ENCODE peak calls at places on chromosomes 2 and 18, in six cellular contexts. K is neural progenitor cell, A is IMR-90, Z is heart right ventricle, B is breast epithelium, S is GM23248. J is an unnamed sample. For H3K27me3 and H3K9me3, the result is how much of the 10 kb centered on the place peaks cover.

GRCh38 chr2:55268288-55268906 is 634 bp downstream of the MTIF2 start:
- DNase-seq in K (peak), A (no peak), Z (no peak), B (no peak), S (no peak), J (no peak)

GRCh38 chr2:62200868-62201267 is 5.0 kb downstream of the B3GNT2 start:
- DNase-seq in K (no peak), A (no peak), Z (no peak), B (no peak), S (no peak), J (no peak)

GRCh38 chr2:6148887-6149286 is 456.7 kb downstream of the SOX11 start:
- DNase-seq in K (no peak), A (peak), Z (no peak), B (no peak), S (peak), J (no peak)

GRCh38 chr2:109528811-109529501 is 84.8 kb downstream of the SEPTIN10 start:
- DNase-seq in K (no peak), A (no peak), Z (no peak), B (peak), S (no peak), J (no peak)

GRCh38 chr2:186590538-186591441 is 934 bp downstream of the ITGAV start:
- DNase-seq in K (peak), A (peak), Z (peak), B (no peak), S (peak), J (no peak)

GRCh38 chr18:63273170-63273925 is 46.2 kb downstream of the BCL2 start:
- DNase-seq in K (no peak), A (no peak), Z (no peak), B (no peak), S (no peak), J (no peak)

GRCh38 chr2:95062247-95062646 is 36.7 kb downstream of the MAL start:
- DNase-seq in K (no peak), A (no peak), Z (no peak), B (no peak), S (no peak), J (no peak)

GRCh38 chr2:120685403-120686297 is 50.0 kb upstream of the GLI2 start:
- DNase-seq in K (no peak), A (no peak), Z (no peak), B (no peak), S (peak), J (no peak)

GRCh38 chr2:763766-764525 is 86.7 kb upstream of the TMEM18 start:
- DNase-seq in K (no peak), A (no peak), Z (no peak), B (no peak), S (peak), J (peak)

GRCh38 chr2:68126561-68126960 is 31.1 kb upstream of the PNO1 start:
- DNase-seq in K (no peak), A (no peak), Z (no peak), B (no peak), S (no peak), J (no peak)

GRCh38 chr2:155975734-155976133 is 356.8 kb downstream of the NR4A2 start:
- DNase-seq in K (peak), A (no peak), Z (no peak), B (no peak), S (no peak), J (no peak)

GRCh38 chr18:33706391-33706790 is 128.4 kb downstream of the ASXL3 start:
- DNase-seq in K (no peak), A (peak), Z (no peak), B (no peak), S (no peak), J (no peak)

GRCh38 chr2:54054271-54054670 is 61.1 kb upstream of the ACYP2 start:
- DNase-seq in K (no peak), A (no peak), Z (no peak), B (no peak), S (no peak), J (no peak)

GRCh38 chr2:79640001-79640400 is 127.2 kb downstream of the CTNNA2 start:
- DNase-seq in K (peak), A (no peak), Z (no peak), B (no peak), S (no peak), J (no peak)

GRCh38 chr18:79278896-79279295 is 116.8 kb upstream of the NFATC1 start:
- DNase-seq in K (no peak), A (no peak), Z (no peak), B (no peak), S (no peak), J (no peak)

GRCh38 chr2:26088038-26088643 is 54.3 kb downstream of the RAB10 start:
- DNase-seq in K (peak), A (peak), Z (no peak), B (no peak), S (peak), J (no peak)

GRCh38 chr2:27303093-27304025 is 4.9 kb downstream of the UCN start:
- DNase-seq in K (peak), A (peak), Z (peak), B (no peak), S (peak), J (peak)

GRCh38 chr2:21781962-21782361 is 658.2 kb downstream of the TDRD15 start:
- DNase-seq in K (no peak), A (no peak), Z (no peak), B (no peak), S (no peak), J (no peak)

GRCh38 chr2:100991404-100991773 is 10.7 kb upstream of the RPL31 start:
- DNase-seq in K (no peak), A (no peak), Z (no peak), B (no peak), S (no peak), J (no peak)

GRCh38 chr2:85273732-85274731 is 53.8 kb downstream of the TGOLN2 start:
- DNase-seq in K (no peak), A (peak), Z (no peak), B (no peak), S (peak), J (peak)

GRCh38 chr2:98911376-98912154 is 24.5 kb downstream of the CRACDL start:
- DNase-seq in K (no peak), A (peak), Z (no peak), B (no peak), S (peak), J (no peak)

GRCh38 chr2:207828361-207829057 is 58.8 kb upstream of the FZD5 start:
- DNase-seq in K (no peak), A (peak), Z (no peak), B (no peak), S (no peak), J (no peak)

GRCh38 chr18:51582551-51582950 is 385.1 kb upstream of the MEX3C start:
- DNase-seq in K (no peak), A (no peak), Z (no peak), B (no peak), S (no peak), J (peak)

GRCh38 chr2:240820014-240820606 is at the start of gene KIF1A:
- DNase-seq in K (peak), A (no peak), Z (no peak), B (no peak), S (no peak), J (peak)

GRCh38 chr18:54679318-54680149 is 88.5 kb downstream of the DYNAP start:
- DNase-seq in K (peak), A (peak), Z (peak), B (no peak), S (peak), J (no peak)

GRCh38 chr2:241895427-241895731 is 25.9 kb downstream of the RTP5 start:
- DNase-seq in K (no peak), A (no peak), Z (no peak), B (peak), S (no peak), J (no peak)

GRCh38 chr2:71157124-71157802 is 26.8 kb downstream of the MPHOSPH10 start:
- DNase-seq in K (peak), A (peak), Z (peak), B (no peak), S (peak), J (peak)

GRCh38 chr2:44295636-44296359 is 20.5 kb downstream of the SLC3A1 start:
- DNase-seq in K (peak), A (no peak), Z (no peak), B (no peak), S (no peak), J (no peak)

GRCh38 chr2:105181282-105181681 is 60.3 kb upstream of the GPR45 start:
- DNase-seq in K (no peak), A (no peak), Z (no peak), B (no peak), S (no peak), J (no peak)

GRCh38 chr18:34659579-34660517 is 50.2 kb upstream of the DTNA start:
- DNase-seq in K (peak), A (peak), Z (peak), B (peak), S (peak), J (peak)

GRCh38 chr2:107437807-107438206 is 388.9 kb upstream of the RGPD4 start:
- DNase-seq in K (no peak), A (no peak), Z (no peak), B (no peak), S (no peak), J (no peak)

GRCh38 chr18:56562479-56562878 is 75.9 kb downstream of the TXNL1 start:
- DNase-seq in K (no peak), A (no peak), Z (no peak), B (no peak), S (no peak), J (no peak)

GRCh38 chr18:69795785-69796184 is 151.9 kb downstream of the CD226 start:
- DNase-seq in K (peak), A (peak), Z (no peak), B (no peak), S (peak), J (peak)

GRCh38 chr2:67503066-67503795 is 106.1 kb downstream of the ETAA1 start:
- DNase-seq in K (no peak), A (peak), Z (no peak), B (no peak), S (peak), J (peak)

GRCh38 chr2:218896501-218897393 is 16.1 kb downstream of the WNT10A start:
- DNase-seq in K (peak), A (peak), Z (no peak), B (no peak), S (no peak), J (no peak)

GRCh38 chr2:172931923-172932520 is 143.6 kb upstream of the MAP3K20 start:
- DNase-seq in K (peak), A (peak), Z (peak), B (no peak), S (peak), J (no peak)
- H3K4me3 ChIP-seq in K (no peak), A (no peak), Z (peak), B (no peak), S (no peak), J (no peak)

GRCh38 chr2:3102915-3103569 is 274.6 kb downstream of the EIPR1 start:
- DNase-seq in K (no peak), A (no peak), Z (no peak), B (no peak), S (no peak), J (no peak)
- H3K27me3 ChIP-seq in K (under half), A (under half), Z (under half), B (under half), S (under half), J (under half)

GRCh38 chr2:203732953-203733510 is 26.6 kb downstream of the CD28 start:
- DNase-seq in K (no peak), A (no peak), Z (no peak), B (no peak), S (no peak), J (no peak)
- H3K9me3 ChIP-seq in K (under half), A (under half), Z (under half), B (under half), S (under half), J (under half)

DNA sequence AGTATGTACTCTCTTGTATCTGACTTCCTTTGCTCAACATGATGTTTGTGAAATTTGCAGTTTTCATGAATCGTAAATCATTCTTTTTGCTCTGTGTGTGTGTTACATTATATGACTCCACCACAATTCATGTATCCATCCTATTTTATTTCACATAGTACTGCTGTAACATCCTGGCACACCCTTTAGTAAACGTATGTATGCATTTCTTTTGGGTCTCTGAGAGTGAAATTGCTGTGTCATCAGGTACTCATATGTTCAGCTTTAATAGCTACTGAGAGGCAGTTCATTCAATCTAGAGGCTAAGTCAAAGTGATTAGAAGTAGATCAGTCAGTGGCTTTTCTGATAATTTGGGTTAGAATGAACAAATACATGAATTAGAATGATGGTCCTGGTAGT is 118.8 kb downstream of the ESCO1 start:
- DNase-seq in K (no peak), A (no peak), Z (no peak), B (no peak), S (no peak), J (no peak)
- H3K4me3 ChIP-seq in K (no peak), A (no peak), Z (no peak), B (no peak), S (no peak), J (no peak)

DNA sequence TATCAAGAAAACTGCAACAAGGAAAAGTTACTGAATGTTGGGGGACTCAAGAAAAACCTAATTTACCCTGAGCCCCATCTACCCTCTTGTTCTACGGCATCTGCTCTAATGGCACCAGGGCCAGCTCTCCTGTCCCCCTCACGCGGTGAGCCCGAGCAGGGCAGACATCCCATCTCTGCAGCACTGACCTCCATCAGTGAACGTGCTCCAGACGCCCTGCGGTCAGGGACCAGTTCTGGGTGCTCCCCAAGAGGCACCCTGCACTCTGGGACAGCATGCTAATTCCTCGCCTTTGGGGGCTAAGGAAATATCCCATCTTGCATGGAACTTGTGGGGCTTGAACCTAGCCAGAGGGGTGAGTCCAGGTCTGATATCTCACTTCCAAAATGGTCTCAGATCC is 43.0 kb downstream of the CENPO start:
- DNase-seq in K (no peak), A (no peak), Z (no peak), B (no peak), S (no peak), J (no peak)
- H3K27me3 ChIP-seq in K (under half), A (under half), Z (under half), B (under half), S (under half), J (under half)

GRCh38 chr2:170123593-170123992 is 54.4 kb upstream of the MYO3B start:
- DNase-seq in K (no peak), A (peak), Z (no peak), B (no peak), S (no peak), J (peak)
- H3K9me3 ChIP-seq in K (under half), A (under half), Z (under half), B (under half), S (under half), J (under half)

GRCh38 chr2:134258684-134259408 is 5.0 kb downstream of the MGAT5 start:
- DNase-seq in K (no peak), A (no peak), Z (peak), B (no peak), S (no peak), J (no peak)

GRCh38 chr2:134259571-134259970 is 5.7 kb downstream of the MGAT5 start:
- DNase-seq in K (no peak), A (peak), Z (no peak), B (no peak), S (no peak), J (no peak)

GRCh38 chr2:134256961-134257360 is 3.1 kb downstream of the MGAT5 start:
- DNase-seq in K (no peak), A (no peak), Z (no peak), B (no peak), S (no peak), J (no peak)

GRCh38 chr2:134257516-134257915 is 3.6 kb downstream of the MGAT5 start:
- DNase-seq in K (no peak), A (no peak), Z (no peak), B (no peak), S (no peak), J (no peak)

DNA sequence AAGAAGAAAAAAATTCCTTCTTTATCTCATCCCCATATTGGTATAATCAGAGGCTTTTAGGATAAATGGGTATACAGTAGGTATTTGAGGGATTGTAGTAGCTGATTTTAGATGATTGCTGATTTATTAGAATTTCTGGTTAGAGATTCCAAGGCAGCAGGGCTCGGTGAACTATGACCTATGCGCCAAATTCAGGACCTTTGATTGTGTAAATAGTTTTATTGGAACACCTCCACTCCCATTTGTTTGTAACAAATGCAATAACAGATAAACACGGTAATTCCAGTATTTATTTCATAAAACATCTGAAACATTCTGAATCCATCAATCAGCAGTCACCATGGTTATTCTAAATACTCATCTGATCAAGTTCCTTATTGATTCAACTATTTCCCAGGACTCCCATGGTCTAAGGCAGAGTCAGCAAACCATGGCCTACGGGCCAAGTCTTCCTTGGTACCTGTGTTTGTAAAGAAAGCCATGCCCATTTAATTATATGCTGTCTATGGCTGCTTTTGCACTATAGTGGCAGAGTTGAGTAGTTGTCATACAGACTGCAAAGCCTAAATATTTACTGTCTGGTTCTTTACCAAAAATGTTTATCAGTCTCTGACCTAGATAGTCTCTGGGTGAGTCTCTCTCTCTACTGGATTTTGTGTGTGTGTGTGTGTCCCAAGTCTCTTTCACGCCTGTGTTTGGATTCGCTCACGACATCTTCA is 4.3 kb downstream of the MGAT5 start:
- DNase-seq in K (no peak), A (no peak), Z (no peak), B (no peak), S (no peak), J (no peak)
- H3K4me3 ChIP-seq in K (no peak), A (no peak), Z (no peak), B (no peak), S (no peak), J (no peak)

GRCh38 chr2:177778472-177778871 is 294.1 kb downstream of the PDE11A start:
- DNase-seq in K (no peak), A (no peak), Z (no peak), B (no peak), S (no peak), J (no peak)
- H3K27me3 ChIP-seq in K (under half), A (under half), Z (under half), B (under half), S (half or more), J (under half)

DNA sequence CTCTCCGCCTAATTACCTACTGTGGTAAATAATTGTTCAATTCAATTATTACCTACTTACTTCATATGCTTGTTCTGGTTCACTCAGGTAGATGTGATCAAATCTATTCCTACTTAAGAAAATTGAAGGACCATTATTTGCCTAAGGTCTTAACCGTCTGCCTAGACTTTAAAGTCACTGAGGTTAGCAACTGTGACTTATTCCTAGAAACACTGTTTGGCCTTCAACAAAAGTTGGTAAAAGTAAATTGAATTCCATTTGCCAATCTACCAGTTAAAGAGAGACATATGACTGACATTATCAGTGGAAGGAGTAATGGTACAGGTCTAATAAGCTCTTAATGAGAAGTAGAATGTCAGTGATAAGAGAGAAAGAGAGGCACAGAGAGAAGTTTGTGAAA is 491.5 kb downstream of the NYAP2 start:
- DNase-seq in K (no peak), A (no peak), Z (no peak), B (no peak), S (no peak), J (no peak)
- H3K9me3 ChIP-seq in K (under half), A (under half), Z (under half), B (under half), S (under half), J (under half)

J was measured in MG63.